ENCODE peak calls at places on chromosomes 4 and X, in four cellular contexts. Q is upper lobe of left lung, I is lower leg skin, U is Calu3. T is an unnamed sample.
A peak's percentile ranks its signal among the peaks of the same experiment; 100 is the strongest.

GRCh38 chr4:47562297-47562696 is 77.2 kb downstream of the ATP10D start:
- DNase-seq in Q (no peak), U (no peak), I (no peak), T (no peak)

GRCh38 chrX:64188901-64189300 is 16.6 kb downstream of the AMER1 start:
- DNase-seq in Q (no peak), U (no peak), I (no peak), T (no peak)

GRCh38 chr4:176949022-176949421 is 156.3 kb upstream of the VEGFC start:
- DNase-seq in I (no peak), Q (no peak), U (no peak), T (no peak)

GRCh38 chrX:134634691-134635090 is 23.6 kb downstream of the PLAC1 start:
- DNase-seq in U (no peak), Q (no peak), I (no peak), T (no peak)

GRCh38 chrX:148691456-148691855 is 191.0 kb downstream of the AFF2 start:
- DNase-seq in Q (no peak), I (no peak), U (no peak), T (no peak)

GRCh38 chr4:70515342-70516245 is 2.8 kb upstream of the AMTN start:
- DNase-seq in Q (no peak), I (no peak), U (no peak), T (no peak)

GRCh38 chrX:71578253-71579135 is at the start of gene GCNA:
- DNase-seq in U (no peak), Q (peak; percentile 45), I (no peak), T (no peak)

GRCh38 chr4:5927116-5927515 is 34.2 kb upstream of the CRMP1 start:
- DNase-seq in I (peak; percentile 62), Q (no peak), U (no peak), T (no peak)

GRCh38 chr4:77795339-77795738 is 23.8 kb downstream of the CNOT6L start:
- DNase-seq in U (no peak), Q (no peak), I (no peak), T (no peak)

GRCh38 chrX:102841706-102842003 is 95.4 kb upstream of the RAB40AL start:
- DNase-seq in U (no peak), I (no peak), Q (no peak), T (no peak)

GRCh38 chr4:33429971-33430370 is 2709.8 kb downstream of the PCDH7 start:
- DNase-seq in U (no peak), I (no peak), Q (no peak), T (no peak)

GRCh38 chr4:7429601-7430078 is 5.1 kb downstream of the PSAPL1 start:
- DNase-seq in I (peak; percentile 78), U (no peak), Q (peak; percentile 64), T (no peak)

GRCh38 chrX:72268601-72269365 is 8.3 kb downstream of the RPS4X start:
- DNase-seq in Q (no peak), U (no peak), I (peak; percentile 13), T (no peak)

GRCh38 chr4:48112017-48112667 is 21.9 kb downstream of the TXK start:
- DNase-seq in I (no peak), U (no peak), Q (no peak), T (no peak)

GRCh38 chrX:45083314-45083713 is 117.4 kb downstream of the DIPK2B start:
- DNase-seq in U (no peak), I (no peak), Q (no peak), T (no peak)

GRCh38 chr4:3406021-3406420 is 35.7 kb upstream of the HGFAC start:
- DNase-seq in Q (peak; percentile 72), U (no peak), I (peak; percentile 70), T (no peak)

GRCh38 chr4:169745291-169745690 is 12.5 kb downstream of the HPF1 start:
- DNase-seq in U (no peak), I (no peak), Q (peak; percentile 34), T (no peak)

GRCh38 chrX:132463411-132463810 is 25.4 kb downstream of the MBNL3 start:
- DNase-seq in Q (no peak), U (no peak), I (no peak), T (no peak)

GRCh38 chr4:148239406-148239805 is 202.8 kb downstream of the NR3C2 start:
- DNase-seq in U (no peak), Q (no peak), I (no peak), T (no peak)

GRCh38 chr4:184599492-184600135 is 49.6 kb downstream of the CASP3 start:
- DNase-seq in U (no peak), I (no peak), Q (no peak), T (no peak)

GRCh38 chr4:122364700-122365404 is 14.0 kb upstream of the ADAD1 start:
- DNase-seq in I (no peak), U (no peak), Q (peak; percentile 3), T (no peak)

GRCh38 chrX:14030248-14030592 is 528 bp upstream of the GEMIN8 start:
- DNase-seq in I (no peak), U (no peak), Q (no peak), T (no peak)

GRCh38 chrX:41602946-41603345 is 85.8 kb upstream of the GPR34 start:
- DNase-seq in I (no peak), U (no peak), Q (no peak), T (no peak)

GRCh38 chrX:104165894-104166734 is at the start of gene FAM199X:
- DNase-seq in Q (peak; percentile 97), I (peak; percentile 96), U (peak; percentile 92), T (peak; percentile 76)

GRCh38 chr4:41349021-41349420 is 92.3 kb downstream of the UCHL1 start:
- DNase-seq in I (no peak), Q (no peak), U (no peak), T (no peak)

GRCh38 chrX:120660638-120661037 is 30.8 kb upstream of the C1GALT1C1 start:
- DNase-seq in I (no peak), Q (no peak), U (no peak), T (no peak)

GRCh38 chrX:136768469-136769084 is 12.2 kb downstream of the ARHGEF6 start:
- DNase-seq in Q (no peak), U (no peak), I (peak; percentile 92), T (no peak)

GRCh38 chrX:40007136-40007535 is 90.6 kb downstream of the BCOR start:
- DNase-seq in Q (no peak), U (no peak), I (no peak), T (no peak)

GRCh38 chr4:89196745-89197144 is 85.4 kb downstream of the TIGD2 start:
- DNase-seq in Q (no peak), I (no peak), U (peak; percentile 5), T (no peak)

DNA sequence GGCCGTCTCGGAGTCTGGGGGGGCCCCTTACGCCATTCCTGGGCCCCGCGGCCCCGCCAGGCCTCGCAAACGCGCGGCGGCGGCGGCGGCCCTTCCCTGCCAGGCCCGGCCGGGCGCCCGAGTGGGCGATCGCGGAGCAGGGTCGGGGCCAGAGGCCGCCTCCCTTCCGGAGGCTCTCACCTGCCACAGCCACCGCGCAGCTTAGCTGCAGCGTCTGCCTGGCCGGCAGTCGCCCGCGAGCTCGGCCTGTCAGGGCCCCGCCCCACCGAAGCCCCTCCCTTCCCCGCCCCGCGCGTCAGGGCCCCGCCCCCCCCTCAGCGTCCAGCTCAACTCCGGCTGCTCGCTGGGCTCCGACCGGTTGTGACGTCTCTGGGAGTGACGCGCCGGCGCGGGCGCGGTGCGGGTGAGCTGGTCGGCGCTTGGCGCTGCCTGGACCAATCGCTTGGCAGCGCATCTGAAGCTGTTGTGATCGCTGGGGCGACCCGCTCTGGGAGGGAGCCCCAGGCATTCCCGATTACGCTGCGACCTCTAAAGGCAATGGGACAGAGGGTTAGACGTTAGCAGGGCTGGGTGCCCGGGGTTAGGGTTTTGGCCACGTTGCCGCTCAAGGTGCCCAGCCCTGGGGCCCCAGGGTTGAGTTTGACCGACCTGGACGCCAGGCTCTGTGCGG is at the start of gene SLC10A3:
- DNase-seq in U (peak; percentile 94), I (peak; percentile 98), Q (peak; percentile 98), T (peak; percentile 77)
- TF ChIP-seq CTCF in U (no peak), I (no peak), Q (peak; percentile 16), T (no peak)

GRCh38 chr4:14504162-14504561 is 498.1 kb upstream of the CPEB2 start:
- DNase-seq in I (no peak), Q (no peak), U (no peak), T (no peak)
- TF ChIP-seq CTCF in I (no peak), Q (no peak), U (no peak), T (no peak)

GRCh38 chr4:146243141-146243882 is 29.0 kb downstream of the REELD1 start:
- DNase-seq in U (no peak), Q (peak; percentile 82), I (no peak), T (peak; percentile 33)
- TF ChIP-seq CTCF in U (no peak), Q (peak; percentile 40), I (no peak), T (no peak)

DNA sequence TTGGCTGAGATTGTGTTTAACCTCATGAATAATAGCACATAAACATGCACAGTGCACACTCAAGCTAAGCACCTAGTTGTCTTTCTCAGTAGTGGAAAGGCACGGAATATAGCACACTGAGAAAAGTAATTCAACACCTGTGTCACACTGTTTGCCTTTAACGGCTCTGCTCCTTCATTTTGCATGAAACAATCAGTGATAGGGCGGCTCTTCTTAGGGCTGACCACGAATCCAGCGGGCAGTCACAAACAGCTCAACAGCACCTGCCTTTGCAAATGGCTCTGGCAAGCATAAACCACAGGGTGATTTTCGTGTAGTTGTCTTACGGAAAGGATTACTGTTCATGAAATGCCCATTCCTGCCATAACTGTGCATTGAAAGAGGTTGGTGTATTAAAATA is 954.0 kb upstream of the TENM3 start:
- DNase-seq in I (no peak), Q (no peak), U (no peak), T (no peak)
- TF ChIP-seq CTCF in I (no peak), Q (no peak), U (no peak), T (no peak)

GRCh38 chrX:10254746-10255145 is 98.0 kb downstream of the CLCN4 start:
- DNase-seq in U (peak; percentile 43), Q (no peak), I (no peak), T (no peak)
- TF ChIP-seq CTCF in U (peak; percentile 45), Q (no peak), I (no peak), T (no peak)

GRCh38 chr4:129676934-129677333 is 581.0 kb downstream of the C4orf33 start:
- DNase-seq in Q (no peak), I (no peak), U (no peak), T (no peak)

GRCh38 chr4:129675036-129675435 is 579.1 kb downstream of the C4orf33 start:
- DNase-seq in Q (no peak), I (no peak), U (no peak), T (no peak)

GRCh38 chr4:129668092-129668491 is 572.1 kb downstream of the C4orf33 start:
- DNase-seq in I (no peak), U (no peak), Q (no peak), T (no peak)

DNA sequence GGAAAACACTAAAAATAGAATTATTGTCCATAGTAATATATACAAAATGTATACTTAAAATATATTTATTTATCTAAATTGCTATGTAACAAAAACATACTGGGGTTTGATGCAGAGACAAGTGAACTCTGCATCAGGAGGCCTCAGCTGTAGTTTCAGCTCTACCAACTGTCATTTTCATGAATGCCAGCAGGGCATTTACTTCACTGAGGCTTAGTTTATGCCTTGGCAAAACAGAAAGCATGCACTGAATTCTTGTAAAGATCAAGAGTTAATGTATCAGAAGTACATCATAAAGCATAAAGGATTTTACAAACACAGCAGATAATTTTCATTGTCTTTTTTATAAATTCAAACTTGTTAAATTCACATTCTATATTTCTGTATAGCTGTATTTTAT is 577.0 kb downstream of the C4orf33 start:
- DNase-seq in Q (no peak), U (no peak), I (no peak), T (no peak)
- TF ChIP-seq CTCF in Q (no peak), U (no peak), I (no peak), T (no peak)

GRCh38 chrX:15043538-15043937 is 170.3 kb downstream of the MOSPD2 start:
- DNase-seq in U (no peak), Q (no peak), I (no peak), T (no peak)
- TF ChIP-seq CTCF in U (no peak), Q (no peak), I (no peak), T (no peak)

GRCh38 chr4:120158860-120159259 is 92.2 kb upstream of the MAD2L1 start:
- DNase-seq in U (no peak), I (no peak), Q (no peak), T (no peak)
- TF ChIP-seq CTCF in U (no peak), I (no peak), Q (no peak), T (no peak)

T was measured in activated B cell treated with CpG ODN at 0.5 μM for 24 hours.